ENCODE peak calls at places on chromosome 3, in five cellular contexts. D is body of pancreas; E is CD4-positive, alpha-beta T cell; K is tibial nerve; Y is dorsolateral prefrontal cortex. V is an unnamed sample.

GRCh38 chr3:149180057-149180573 is 41.5 kb downstream of the CP start:
- DNase-seq in D (peak), E (no peak), K (peak), Y (no peak), V (peak)

GRCh38 chr3:72049300-72049699 is 264.4 kb upstream of the PROK2 start:
- DNase-seq in D (no peak), E (no peak), K (no peak), Y (no peak), V (no peak)

GRCh38 chr3:147513785-147514184 is 104.6 kb downstream of the ZIC1 start:
- DNase-seq in D (no peak), E (no peak), K (no peak), Y (no peak), V (no peak)

GRCh38 chr3:138939563-138940241 is 7.2 kb downstream of the FOXL2 start:
- DNase-seq in D (no peak), E (no peak), K (no peak), Y (no peak), V (no peak)

GRCh38 chr3:50340404-50341329 is at the start of gene RASSF1:
- DNase-seq in D (peak), E (peak), K (peak), Y (peak), V (peak)

GRCh38 chr3:22859618-22860017 is 343.5 kb upstream of the UBE2E2 start:
- DNase-seq in D (no peak), E (no peak), K (no peak), Y (no peak), V (no peak)

GRCh38 chr3:177144922-177145321 is 52.4 kb downstream of the TBL1XR1 start:
- DNase-seq in D (no peak), E (no peak), K (no peak), Y (no peak), V (no peak)

GRCh38 chr3:154885016-154885415 is 195.1 kb upstream of the MME start:
- DNase-seq in D (no peak), E (no peak), K (no peak), Y (no peak), V (no peak)

GRCh38 chr3:101813817-101814440 is 34.9 kb downstream of the NXPE3 start:
- DNase-seq in D (no peak), E (no peak), K (no peak), Y (no peak), V (no peak)

GRCh38 chr3:17175187-17175839 is 290.6 kb downstream of the PLCL2 start:
- DNase-seq in D (no peak), E (no peak), K (no peak), Y (no peak), V (no peak)

GRCh38 chr3:117036259-117036799 is 326.8 kb downstream of the TUSC7 start:
- DNase-seq in D (peak), E (no peak), K (peak), Y (no peak), V (peak)

GRCh38 chr3:100891827-100892226 is 101.4 kb downstream of the ABI3BP start:
- DNase-seq in D (no peak), E (no peak), K (no peak), Y (no peak), V (no peak)

GRCh38 chr3:126782554-126782953 is 78.5 kb downstream of the CHCHD6 start:
- DNase-seq in D (peak), E (no peak), K (no peak), Y (no peak), V (no peak)

GRCh38 chr3:60582285-60582684 is 669.0 kb downstream of the FHIT start:
- DNase-seq in D (no peak), E (no peak), K (no peak), Y (no peak), V (no peak)

GRCh38 chr3:126982125-126982521 is 792 bp upstream of the PLXNA1 start:
- DNase-seq in D (peak), E (no peak), K (no peak), Y (no peak), V (peak)

GRCh38 chr3:159904911-159905310 is 83.7 kb upstream of the IL12A start:
- DNase-seq in D (no peak), E (no peak), K (no peak), Y (no peak), V (no peak)

GRCh38 chr3:183185696-183186095 is 23.2 kb upstream of the LAMP3 start:
- DNase-seq in D (no peak), E (no peak), K (no peak), Y (no peak), V (no peak)

GRCh38 chr3:9746330-9746729 is 3.4 kb upstream of the OGG1 start:
- DNase-seq in D (no peak), E (no peak), K (no peak), Y (no peak), V (no peak)

GRCh38 chr3:128867200-128868125 is 12.0 kb upstream of the ACAD9 start:
- DNase-seq in D (no peak), E (no peak), K (no peak), Y (no peak), V (peak)

GRCh38 chr3:1087066-1087555 is 5.7 kb upstream of the CNTN6 start:
- DNase-seq in D (peak), E (no peak), K (no peak), Y (no peak), V (no peak)

GRCh38 chr3:69433938-69434263 is 48.0 kb upstream of the FRMD4B start:
- DNase-seq in D (no peak), E (no peak), K (no peak), Y (no peak), V (no peak)

GRCh38 chr3:69201658-69202057 is 79.3 kb upstream of the LMOD3 start:
- DNase-seq in D (no peak), E (no peak), K (no peak), Y (no peak), V (no peak)

GRCh38 chr3:172280406-172281051 is 167.7 kb downstream of the GHSR start:
- DNase-seq in D (no peak), E (no peak), K (no peak), Y (no peak), V (no peak)

GRCh38 chr3:37645801-37646380 is 215.8 kb upstream of the CTDSPL start:
- DNase-seq in D (no peak), E (no peak), K (no peak), Y (no peak), V (no peak)

GRCh38 chr3:59108091-59108815 is 58.4 kb upstream of the CFAP20DC start:
- DNase-seq in D (no peak), E (no peak), K (no peak), Y (no peak), V (no peak)

GRCh38 chr3:8239095-8239494 is 262.5 kb upstream of the LMCD1 start:
- DNase-seq in D (no peak), E (no peak), K (no peak), Y (no peak), V (no peak)

GRCh38 chr3:176521531-176522175 is 675.6 kb downstream of the TBL1XR1 start:
- DNase-seq in D (no peak), E (no peak), K (no peak), Y (no peak), V (no peak)

DNA sequence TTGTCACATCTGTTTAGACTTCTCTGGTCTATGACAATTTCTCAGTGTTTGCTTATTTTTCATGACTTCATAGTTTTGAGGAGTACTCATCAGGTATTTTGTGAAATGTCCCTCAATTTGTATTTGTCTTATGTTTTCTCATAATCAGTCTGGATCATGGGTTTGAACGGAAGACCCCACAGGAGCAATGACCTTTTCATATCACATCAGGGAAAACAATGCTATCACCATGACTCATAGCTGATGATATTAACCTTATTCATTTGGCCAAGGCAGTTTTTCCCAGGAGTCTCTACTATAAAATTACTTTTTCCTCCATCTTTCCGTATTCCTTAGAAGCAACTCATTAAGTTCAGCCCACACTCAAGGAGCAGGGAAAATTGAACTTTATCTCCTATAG is 32.7 kb downstream of the AADACL2 start:
- DNase-seq in D (no peak), E (no peak), K (no peak), Y (no peak), V (no peak)
- H3K27ac ChIP-seq in D (no peak), E (no peak), K (no peak), Y (no peak), V (no peak)

GRCh38 chr3:55173504-55173903 is 245.6 kb upstream of the LRTM1 start:
- DNase-seq in D (no peak), E (no peak), K (no peak), Y (no peak), V (no peak)
- H3K27ac ChIP-seq in D (no peak), E (no peak), K (no peak), Y (no peak), V (no peak)

GRCh38 chr3:14624498-14624897 is 27.1 kb upstream of the CCDC174 start:
- DNase-seq in D (no peak), E (no peak), K (no peak), Y (no peak), V (no peak)
- H3K27ac ChIP-seq in D (no peak), E (no peak), K (no peak), Y (no peak), V (no peak)

DNA sequence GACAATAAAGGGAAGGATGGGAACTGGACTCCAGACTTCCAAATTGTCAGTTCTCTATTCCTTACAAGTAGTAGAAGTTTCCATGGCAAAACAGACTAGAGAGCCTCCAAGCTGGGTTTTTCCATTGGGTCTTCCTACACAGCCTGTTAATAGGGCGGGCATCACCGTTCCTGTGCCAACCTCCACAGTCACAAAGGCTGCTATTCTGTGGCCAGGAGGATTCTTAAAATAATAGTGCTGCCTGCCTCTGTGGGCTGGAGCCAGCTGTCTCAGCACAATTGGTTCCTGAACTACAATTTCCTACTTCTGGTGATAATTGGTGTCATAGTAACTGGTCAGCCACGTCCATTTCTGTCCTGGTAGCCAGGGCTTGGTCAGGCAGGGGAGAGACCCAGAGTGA is 38.6 kb downstream of the LYZL4 start:
- DNase-seq in D (no peak), E (no peak), K (no peak), Y (no peak), V (no peak)
- H3K27ac ChIP-seq in D (no peak), E (no peak), K (no peak), Y (peak), V (no peak)

V was measured in HL-60.